ENCODE peak calls at places on chromosome 11, in five cellular contexts. S is stimulated activated CD8-positive, alpha-beta memory T cell treated with anti-CD3 and anti-CD28 coated beads, Interleukin-4, amount 100 ng/mL, for 1 hour; T is activated naive CD8-positive, alpha-beta T cell treated with anti-CD3 and anti-CD28 coated beads, Interleukin-2, amount 10 ng/mL, durations not matched to agents 7 days and 5 days; U is stimulated activated naive CD4-positive, alpha-beta T cell; C is WTC11. Y is an unnamed sample.

GRCh38 chr11:112211556-112211955 is 14.7 kb upstream of the PTS start:
- DNase-seq in S (no peak), T (no peak), U (no peak), C (no peak), Y (no peak)

GRCh38 chr11:106131998-106132397 is 54.5 kb downstream of the AASDHPPT start:
- DNase-seq in S (no peak), T (no peak), U (no peak), C (no peak), Y (no peak)

GRCh38 chr11:67613960-67614715 is 7.4 kb downstream of the NDUFV1 start:
- DNase-seq in S (peak), T (peak), U (peak), C (peak), Y (peak)

GRCh38 chr11:117970400-117971024 is 15.7 kb upstream of the IL10RA start:
- DNase-seq in S (no peak), T (no peak), U (no peak), C (no peak), Y (no peak)

GRCh38 chr11:129119036-129119435 is 73.1 kb downstream of the ARHGAP32 start:
- DNase-seq in S (no peak), T (no peak), U (no peak), C (no peak), Y (no peak)

GRCh38 chr11:83051760-83052671 is 19.7 kb downstream of the RAB30 start:
- DNase-seq in S (no peak), T (no peak), U (no peak), C (no peak), Y (no peak)

GRCh38 chr11:63602296-63602695 is 11.9 kb downstream of the PLAAT3 start:
- DNase-seq in S (no peak), T (no peak), U (no peak), C (no peak), Y (no peak)

GRCh38 chr11:27420217-27420616 is 52.4 kb downstream of the LGR4 start:
- DNase-seq in S (no peak), T (no peak), U (no peak), C (no peak), Y (no peak)

GRCh38 chr11:6365659-6366058 is 24.6 kb upstream of the SMPD1 start:
- DNase-seq in S (no peak), T (no peak), U (no peak), C (no peak), Y (no peak)

GRCh38 chr11:132020001-132020400 is 649.6 kb downstream of the NTM start:
- DNase-seq in S (no peak), T (no peak), U (no peak), C (no peak), Y (no peak)

GRCh38 chr11:125935056-125935455 is 10.8 kb upstream of the VSIG10L2 start:
- DNase-seq in S (no peak), T (no peak), U (no peak), C (no peak), Y (no peak)

GRCh38 chr11:69123593-69124545 is 31.9 kb upstream of the SMIM38 start:
- DNase-seq in S (no peak), T (no peak), U (no peak), C (peak), Y (no peak)

GRCh38 chr11:61671527-61671926 is 8.7 kb upstream of the DAGLA start:
- DNase-seq in S (no peak), T (no peak), U (no peak), C (peak), Y (no peak)

GRCh38 chr11:111454561-111455192 is 57.5 kb downstream of the BTG4 start:
- DNase-seq in S (no peak), T (peak), U (no peak), C (peak), Y (peak)

Y was measured in T-cell.